ENCODE peak calls at places on chromosomes 5 and 9, in nine cellular contexts. C is progenitor cell of endocrine pancreas, F is osteocyte, M is glutamatergic neuron, P is tibial artery, W is choroid plexus epithelial cell, Z is coronary artery, X is GM10248, E is lower lobe of right lung. J is an unnamed sample.
A peak's percentile ranks its signal among the peaks of the same experiment; 100 is the strongest.

GRCh38 chr5:82417776-82418607 is 139.8 kb upstream of the RPS23 start:
- DNase-seq in C (no peak), F (no peak), M (no peak), P (no peak), W (peak; percentile 52), Z (no peak), X (no peak), E (peak; percentile 69), J (no peak)

GRCh38 chr5:136159457-136159856 is 26.8 kb downstream of the SMAD5 start:
- DNase-seq in C (no peak), F (no peak), M (no peak), P (no peak), W (peak; percentile 45), Z (no peak), X (no peak), E (no peak), J (no peak)

GRCh38 chr9:129938291-129938979 is 103.2 kb downstream of the USP20 start:
- DNase-seq in C (no peak), F (no peak), M (no peak), P (no peak), W (peak; percentile 65), Z (no peak), X (no peak), E (no peak), J (no peak)

GRCh38 chr5:151571270-151572173 is 19.6 kb downstream of the FAT2 start:
- DNase-seq in C (no peak), F (no peak), M (no peak), P (no peak), W (no peak), Z (no peak), X (no peak), E (no peak), J (no peak)

GRCh38 chr9:34555002-34555348 is 32.2 kb upstream of the ENHO start:
- DNase-seq in C (no peak), F (no peak), M (peak; percentile 84), P (peak; percentile 49), W (peak; percentile 19), Z (no peak), X (no peak), E (no peak), J (no peak)

GRCh38 chr9:3342159-3342777 is 183.5 kb downstream of the RFX3 start:
- DNase-seq in C (no peak), F (no peak), M (no peak), P (no peak), W (peak; percentile 73), Z (no peak), X (no peak), E (no peak), J (no peak)

GRCh38 chr9:112110094-112110772 is 64.9 kb downstream of the SUSD1 start:
- DNase-seq in C (no peak), F (no peak), M (no peak), P (no peak), W (no peak), Z (no peak), X (no peak), E (no peak), J (no peak)

GRCh38 chr5:52771343-52772039 is 16.2 kb upstream of the ITGA1 start:
- DNase-seq in C (no peak), F (no peak), M (no peak), P (no peak), W (no peak), Z (no peak), X (peak; percentile 34), E (no peak), J (no peak)

GRCh38 chr9:115162946-115163345 is 45.0 kb upstream of the TNC start:
- DNase-seq in C (no peak), F (no peak), M (no peak), P (no peak), W (no peak), Z (no peak), X (no peak), E (no peak), J (no peak)

GRCh38 chr5:141483842-141484241 is 988 bp upstream of the PCDHGC4 start:
- DNase-seq in C (no peak), F (no peak), M (no peak), P (no peak), W (no peak), Z (no peak), X (no peak), E (no peak), J (no peak)

GRCh38 chr5:97434021-97434420 is 251.0 kb upstream of the RIOK2 start:
- DNase-seq in C (no peak), F (no peak), M (no peak), P (no peak), W (no peak), Z (no peak), X (no peak), E (no peak), J (no peak)

GRCh38 chr9:112050544-112051475 is 124.3 kb downstream of the SUSD1 start:
- DNase-seq in C (no peak), F (no peak), M (no peak), P (no peak), W (peak; percentile 85), Z (no peak), X (no peak), E (no peak), J (no peak)

GRCh38 chr5:6404129-6404528 is 25.8 kb upstream of the MED10 start:
- DNase-seq in C (no peak), F (no peak), M (no peak), P (no peak), W (peak; percentile 2), Z (no peak), X (peak; percentile 33), E (no peak), J (no peak)

GRCh38 chr9:130561056-130561455 is 18.3 kb upstream of the FUBP3 start:
- DNase-seq in C (no peak), F (no peak), M (no peak), P (no peak), W (no peak), Z (no peak), X (no peak), E (no peak), J (no peak)

DNA sequence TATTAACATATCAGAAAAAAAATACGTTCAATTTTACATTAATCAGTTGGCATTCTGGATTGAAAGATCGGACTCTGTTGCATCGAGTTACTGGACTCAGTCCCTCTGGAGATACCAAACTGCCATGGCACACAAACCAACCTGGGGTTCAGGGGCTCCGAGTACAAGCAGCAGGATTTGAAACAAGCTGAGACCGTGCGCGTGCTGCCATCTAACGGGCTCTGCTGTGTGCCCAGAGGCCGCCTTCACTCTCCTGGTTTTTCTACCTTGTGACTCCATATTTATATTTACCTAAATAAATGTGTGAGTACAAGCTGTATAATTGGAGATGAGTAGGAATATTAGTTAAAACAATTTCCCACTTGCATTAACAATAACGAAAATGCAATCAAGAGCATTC is 48.2 kb downstream of the ANXA1 start:
- DNase-seq in C (no peak), F (no peak), M (peak; percentile 33), P (no peak), W (peak; percentile 39), Z (no peak), X (no peak), E (no peak), J (no peak)
- TF ChIP-seq CTCF in C (no peak), F (peak; percentile 27), M (no peak), P (no peak), W (peak; percentile 62), Z (no peak), X (no peak), E (no peak), J (no peak)

GRCh38 chr5:88193896-88194295 is 74.7 kb downstream of the TMEM161B start:
- DNase-seq in C (no peak), F (no peak), M (no peak), P (no peak), W (no peak), Z (no peak), X (no peak), E (no peak), J (no peak)

GRCh38 chr5:88188458-88189132 is 80.0 kb downstream of the TMEM161B start:
- DNase-seq in C (no peak), F (no peak), M (no peak), P (no peak), W (peak; percentile 20), Z (no peak), X (no peak), E (no peak), J (no peak)

DNA sequence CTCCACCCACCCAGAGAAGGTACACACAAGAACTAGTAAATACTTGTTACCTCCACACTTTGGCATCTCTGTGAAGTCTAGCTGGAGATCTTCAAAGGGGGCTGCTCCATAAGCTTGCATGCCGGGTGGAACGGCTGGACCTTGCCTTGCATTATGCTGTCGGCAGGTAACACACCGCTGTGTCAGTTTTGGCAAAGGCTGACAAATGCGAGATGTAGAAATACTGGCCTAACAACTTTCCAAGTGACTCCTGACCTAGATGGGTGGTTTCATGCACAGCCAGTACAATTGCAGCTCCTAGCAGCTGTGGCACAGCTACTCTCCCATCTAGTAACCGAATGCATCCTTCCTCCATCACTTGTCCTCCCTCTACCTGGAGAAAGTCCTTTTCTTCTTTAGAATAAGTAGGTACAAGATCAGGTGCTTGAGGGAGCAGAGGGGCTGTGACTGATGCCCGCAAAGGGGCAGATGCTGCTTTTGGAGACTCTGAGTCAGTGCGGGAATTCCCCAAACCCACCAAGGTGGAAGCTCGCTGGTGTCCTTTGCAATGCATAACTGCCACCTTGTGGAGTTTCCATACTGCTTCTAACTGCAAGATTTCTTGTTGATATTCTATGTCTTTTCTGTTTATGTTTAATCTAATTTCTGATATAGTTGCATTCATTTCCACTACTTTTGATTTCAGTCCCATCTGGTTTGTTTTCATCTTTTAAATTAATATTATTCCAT is 78.4 kb downstream of the TMEM161B start:
- DNase-seq in C (no peak), F (no peak), M (no peak), P (no peak), W (peak; percentile 18), Z (no peak), X (no peak), E (no peak), J (no peak)
- TF ChIP-seq CTCF in C (no peak), F (no peak), M (no peak), P (no peak), W (no peak), Z (no peak), X (no peak), E (no peak), J (no peak)

DNA sequence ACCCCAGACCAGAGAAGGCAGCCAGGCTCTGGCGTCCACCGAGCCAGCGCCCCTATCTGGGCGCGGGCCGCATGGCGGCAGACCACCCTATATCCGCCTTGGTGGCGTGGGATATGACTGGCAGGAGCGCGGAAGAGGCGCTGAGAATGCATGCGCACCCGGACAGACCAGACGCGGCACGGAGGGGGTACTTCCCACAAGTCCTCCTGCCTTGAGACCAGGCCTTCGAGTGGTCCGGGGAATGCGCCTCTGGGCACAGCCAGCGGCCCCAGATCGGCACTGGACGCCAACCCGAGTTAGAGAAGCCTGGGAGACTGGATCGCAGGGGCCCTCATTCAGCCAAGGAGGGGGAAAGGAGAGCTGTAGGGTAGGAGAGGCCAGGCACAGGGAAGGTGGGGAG is 2.5 kb upstream of the LMX1B start:
- DNase-seq in C (no peak), F (no peak), M (peak; percentile 32), P (no peak), W (no peak), Z (no peak), X (no peak), E (no peak), J (no peak)
- TF ChIP-seq CTCF in C (no peak), F (no peak), M (no peak), P (no peak), W (no peak), Z (no peak), X (no peak), E (no peak), J (no peak)

DNA sequence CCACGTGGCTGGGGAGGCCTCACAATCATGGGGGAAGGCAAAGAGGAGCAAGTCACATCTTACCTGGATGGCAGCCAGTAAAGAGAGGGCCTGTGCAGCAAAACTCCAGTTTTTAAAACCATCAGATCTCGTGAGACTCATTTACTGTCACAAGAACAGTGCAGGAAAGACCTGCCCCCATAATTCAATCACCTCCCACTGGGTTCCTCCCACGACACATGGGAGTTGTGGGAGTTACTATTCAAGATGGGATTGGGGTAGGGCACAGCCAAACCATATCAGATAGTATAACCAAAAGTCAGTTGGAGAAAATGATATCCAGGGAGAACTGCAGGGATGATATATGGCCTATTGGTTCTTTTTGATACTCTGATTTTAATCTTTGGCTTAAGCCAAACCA is 10.0 kb upstream of the CAVIN4 start:
- DNase-seq in C (no peak), F (no peak), M (no peak), P (no peak), W (no peak), Z (no peak), X (no peak), E (no peak), J (no peak)
- TF ChIP-seq CTCF in C (no peak), F (no peak), M (no peak), P (no peak), W (no peak), Z (no peak), X (no peak), E (no peak), J (no peak)

J was measured in omental fat pad.